ENCODE peak calls at places on chromosomes 3 and 15, in five cellular contexts. M, Z, B, F and R are unnamed samples.

GRCh38 chr15:63288778-63289378 is 11.5 kb downstream of the APH1B start:
- DNase-seq in M (no peak), Z (no peak), B (no peak), F (no peak), R (no peak)

GRCh38 chr3:15268033-15268631 is 62.1 kb downstream of the CAPN7 start:
- DNase-seq in M (peak), Z (peak), B (peak), F (peak), R (peak)

GRCh38 chr3:50123394-50124361 is 31.4 kb upstream of the SEMA3F start:
- DNase-seq in M (no peak), Z (no peak), B (no peak), F (no peak), R (no peak)

GRCh38 chr3:136787226-136787793 is 31.6 kb upstream of the SLC35G2 start:
- DNase-seq in M (peak), Z (no peak), B (no peak), F (no peak), R (no peak)

GRCh38 chr3:128170866-128171516 is 17.7 kb downstream of the EEFSEC start:
- DNase-seq in M (no peak), Z (peak), B (peak), F (no peak), R (no peak)

GRCh38 chr15:91263632-91264477 is 163.8 kb downstream of the SV2B start:
- DNase-seq in M (no peak), Z (no peak), B (no peak), F (no peak), R (no peak)

GRCh38 chr3:115922681-115923347 is 299.5 kb downstream of the GAP43 start:
- DNase-seq in M (no peak), Z (no peak), B (no peak), F (no peak), R (no peak)

GRCh38 chr15:94081829-94082228 is 149.5 kb upstream of the MCTP2 start:
- DNase-seq in M (no peak), Z (no peak), B (no peak), F (no peak), R (no peak)

GRCh38 chr15:76340198-76340801 is 3.7 kb downstream of the ISL2 start:
- DNase-seq in M (no peak), Z (no peak), B (no peak), F (no peak), R (no peak)

GRCh38 chr3:139317660-139318430 is 26.0 kb upstream of the MRPS22 start:
- DNase-seq in M (no peak), Z (no peak), B (no peak), F (no peak), R (peak)

GRCh38 chr3:41693799-41694198 is 268.1 kb downstream of the ULK4 start:
- DNase-seq in M (no peak), Z (no peak), B (no peak), F (no peak), R (no peak)

GRCh38 chr15:78732634-78733033 is 78.6 kb downstream of the ADAMTS7 start:
- DNase-seq in M (no peak), Z (no peak), B (peak), F (no peak), R (no peak)

GRCh38 chr15:63018639-63019038 is 23.9 kb upstream of the TPM1 start:
- DNase-seq in M (no peak), Z (no peak), B (no peak), F (no peak), R (no peak)

GRCh38 chr15:81259791-81260190 is 63.1 kb downstream of the IL16 start:
- DNase-seq in M (no peak), Z (no peak), B (no peak), F (no peak), R (no peak)

GRCh38 chr3:45647148-45647619 is 42.0 kb upstream of the SACM1L start:
- DNase-seq in M (peak), Z (peak), B (peak), F (no peak), R (peak)

GRCh38 chr3:160671231-160671630 is 5.7 kb upstream of the ARL14 start:
- DNase-seq in M (no peak), Z (no peak), B (no peak), F (no peak), R (no peak)

GRCh38 chr3:123749716-123750115 is 134.4 kb downstream of the MYLK start:
- DNase-seq in M (peak), Z (peak), B (no peak), F (no peak), R (no peak)

GRCh38 chr15:50653156-50653743 is 33.3 kb downstream of the TRPM7 start:
- DNase-seq in M (no peak), Z (no peak), B (no peak), F (peak), R (peak)

GRCh38 chr3:196513697-196514349 is 1.3 kb downstream of the SMCO1 start:
- DNase-seq in M (no peak), Z (no peak), B (no peak), F (no peak), R (no peak)

GRCh38 chr3:37509069-37509468 is 334.7 kb upstream of the LRRFIP2 start:
- DNase-seq in M (no peak), Z (no peak), B (no peak), F (no peak), R (no peak)

GRCh38 chr3:37519236-37519635 is 342.4 kb upstream of the CTDSPL start:
- DNase-seq in M (no peak), Z (no peak), B (no peak), F (no peak), R (no peak)

GRCh38 chr3:37510749-37511148 is 336.4 kb upstream of the LRRFIP2 start:
- DNase-seq in M (no peak), Z (no peak), B (no peak), F (no peak), R (no peak)

GRCh38 chr3:37511357-37511970 is 337.1 kb upstream of the LRRFIP2 start:
- DNase-seq in M (no peak), Z (no peak), B (no peak), F (no peak), R (no peak)

GRCh38 chr3:37514055-37514665 is 339.8 kb upstream of the LRRFIP2 start:
- DNase-seq in M (no peak), Z (no peak), B (no peak), F (no peak), R (no peak)
- H3K27ac ChIP-seq in M (no peak), Z (no peak), B (no peak), F (no peak), R (no peak)

GRCh38 chr15:70763950-70764730 is 782 bp upstream of the UACA start:
- DNase-seq in M (no peak), Z (no peak), B (no peak), F (no peak), R (no peak)
- H3K27ac ChIP-seq in M (peak), Z (no peak), B (peak), F (peak), R (peak)

GRCh38 chr3:38084969-38085942 is 46.2 kb downstream of the DLEC1 start:
- DNase-seq in M (no peak), Z (no peak), B (no peak), F (no peak), R (no peak)
- H3K27ac ChIP-seq in M (no peak), Z (no peak), B (peak), F (no peak), R (no peak)

DNA sequence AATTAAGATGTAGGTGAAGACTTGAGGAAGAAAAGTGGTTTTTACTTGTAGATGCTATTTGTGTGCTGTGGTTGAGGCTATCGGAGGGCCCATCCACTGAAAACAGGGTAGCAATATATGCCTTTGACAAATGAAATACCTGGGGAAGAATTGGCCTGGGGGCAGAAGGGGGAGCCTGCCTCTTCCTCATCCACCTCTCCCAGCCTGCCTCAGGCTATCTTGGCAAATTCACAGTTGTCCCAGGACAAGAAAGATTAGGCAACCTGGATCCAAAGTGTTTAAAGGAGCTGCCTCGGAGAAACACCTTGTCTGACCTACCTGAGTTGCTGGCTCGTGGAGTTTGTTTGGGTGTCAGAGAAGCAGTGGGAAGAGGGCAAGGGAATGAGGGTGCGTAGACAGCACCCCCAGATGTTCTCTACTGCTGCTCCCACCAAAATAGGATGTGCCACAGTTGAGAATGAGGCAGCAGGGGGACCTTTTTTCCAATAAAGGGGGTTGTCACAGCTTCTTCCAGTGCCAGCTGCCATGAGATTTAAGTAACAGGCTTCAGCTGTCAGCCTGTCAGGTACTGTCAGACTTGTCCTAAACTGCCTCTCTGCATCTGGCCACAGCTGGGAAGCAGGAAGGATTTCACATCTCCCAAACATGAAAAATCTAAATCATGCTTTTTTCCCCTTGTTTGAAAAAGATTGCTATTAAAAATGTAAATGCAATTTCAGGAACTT is 9.2 kb downstream of the PLEKHO2 start:
- DNase-seq in M (no peak), Z (no peak), B (no peak), F (no peak), R (no peak)
- H3K27ac ChIP-seq in M (peak), Z (no peak), B (peak), F (peak), R (no peak)

DNA sequence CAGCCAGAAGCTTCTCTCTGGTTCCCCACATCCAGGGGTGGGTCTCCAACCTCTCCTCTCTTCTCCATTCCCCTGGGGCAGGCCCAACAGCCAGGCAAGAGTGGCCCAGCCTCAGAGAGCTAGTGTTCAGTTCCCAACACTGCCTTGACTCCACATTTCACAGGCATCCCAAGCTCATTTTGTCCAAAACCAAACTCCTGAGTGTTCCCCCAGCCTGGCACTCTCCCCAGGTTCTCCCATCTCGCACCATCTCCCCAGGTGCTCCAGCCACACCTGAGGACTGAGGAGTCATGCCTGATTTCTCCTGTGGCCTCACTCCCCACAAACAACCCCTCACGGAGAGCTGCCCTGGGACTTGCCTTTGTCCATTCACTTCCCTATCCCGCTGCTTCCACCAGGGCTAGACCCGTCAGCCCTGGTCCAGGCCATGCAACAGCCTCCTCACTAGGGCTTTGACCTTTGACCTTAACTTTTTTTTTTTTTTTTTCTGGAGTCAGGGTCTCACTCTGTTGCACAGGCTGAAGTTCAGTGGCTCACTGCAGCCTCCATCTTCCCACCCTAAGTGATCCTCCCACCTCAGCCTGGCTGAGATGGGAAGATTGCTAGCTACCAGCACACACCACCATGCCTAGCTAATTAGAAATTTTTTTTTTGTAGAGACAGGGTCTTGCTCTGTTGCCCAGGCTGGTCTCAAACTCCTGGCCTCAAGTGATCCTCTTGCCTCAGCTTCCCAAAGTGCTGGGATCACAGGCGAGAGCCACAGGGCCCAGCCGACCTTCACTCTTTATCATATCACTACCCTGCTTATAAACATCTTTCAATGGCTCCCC is 3.9 kb upstream of the CSK start:
- DNase-seq in M (peak), Z (no peak), B (no peak), F (no peak), R (no peak)
- H3K27ac ChIP-seq in M (peak), Z (peak), B (peak), F (no peak), R (no peak)

GRCh38 chr15:48645558-48646330 is at the start of gene FBN1:
- DNase-seq in M (peak), Z (no peak), B (peak), F (no peak), R (no peak)
- H3K27ac ChIP-seq in M (peak), Z (no peak), B (peak), F (no peak), R (no peak)

DNA sequence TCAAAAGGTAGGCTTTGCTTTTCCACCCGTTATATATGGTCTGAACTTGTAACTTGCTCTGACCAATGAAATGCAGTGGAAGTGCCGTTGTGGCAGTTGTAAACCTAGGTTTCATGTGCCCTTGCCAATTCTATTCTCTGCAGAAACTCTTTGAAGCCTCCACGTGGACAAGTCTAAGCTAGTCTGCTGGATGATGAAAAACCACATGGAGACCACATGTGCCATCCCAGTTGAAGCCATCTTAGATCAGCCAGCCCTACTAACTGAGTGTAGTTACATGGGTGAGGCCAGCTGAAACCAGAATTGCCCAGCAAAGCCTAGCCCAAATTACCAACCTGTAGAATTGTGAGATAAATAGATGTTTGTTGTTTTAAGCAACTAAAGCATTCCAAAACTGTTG is 183.7 kb upstream of the KCNH8 start:
- DNase-seq in M (no peak), Z (no peak), B (no peak), F (no peak), R (peak)
- H3K27ac ChIP-seq in M (no peak), Z (no peak), B (no peak), F (no peak), R (no peak)

GRCh38 chr3:142913432-142913831 is 24.5 kb upstream of the PCOLCE2 start:
- DNase-seq in M (no peak), Z (no peak), B (no peak), F (no peak), R (no peak)
- H3K27ac ChIP-seq in M (no peak), Z (no peak), B (no peak), F (no peak), R (no peak)

GRCh38 chr3:66778107-66778506 is 220.0 kb upstream of the KBTBD8 start:
- DNase-seq in M (no peak), Z (no peak), B (no peak), F (no peak), R (no peak)
- H3K27ac ChIP-seq in M (no peak), Z (no peak), B (no peak), F (no peak), R (no peak)

DNA sequence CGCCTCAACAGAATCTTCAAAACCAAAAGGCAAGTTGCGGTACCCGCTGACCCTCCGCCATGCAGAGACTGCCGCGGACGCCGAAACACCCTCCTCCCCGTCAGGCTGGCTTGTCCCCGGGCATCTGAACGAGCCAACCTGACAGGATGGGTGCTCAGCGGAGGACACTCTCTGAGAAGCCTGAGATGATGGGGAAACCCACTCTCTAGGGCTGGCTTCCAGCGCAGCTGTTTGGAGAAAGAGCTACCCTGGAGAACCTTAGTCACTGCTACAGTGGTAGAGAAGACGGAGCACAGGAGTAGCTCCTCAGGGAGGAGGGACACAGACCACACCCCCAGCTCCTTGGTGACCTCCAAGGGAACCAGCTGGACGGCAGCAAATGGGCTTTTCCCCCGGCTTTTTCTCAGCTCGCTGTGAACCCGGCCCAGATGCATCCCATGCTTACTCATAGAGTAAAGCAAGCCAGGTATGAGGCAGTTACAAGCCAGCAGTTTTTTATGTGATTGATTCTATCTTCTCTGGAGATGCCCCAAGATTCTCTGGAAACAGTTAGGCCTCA is 38.9 kb downstream of the FAM174B start:
- DNase-seq in M (peak), Z (no peak), B (no peak), F (no peak), R (no peak)
- H3K27ac ChIP-seq in M (peak), Z (no peak), B (peak), F (no peak), R (no peak)